ENCODE peak calls at places on chromosomes 13 and 19, in seven cellular contexts. K is activated T-cell treated with anti-CD3 and anti-CD28 coated beads for 1 hour; G is stimulated activated CD4-positive, alpha-beta T cell treated with anti-CD3 and anti-CD28 coated beads, Interleukin-1b, Interleukin-23, amount 100 ng/mL, for 24 hours; F is stimulated activated CD8-positive, alpha-beta memory T cell treated with anti-CD3 and anti-CD28 coated beads, Interleukin-12 subunit alpha, Interleukin-12 subunit beta, amount 100 ng/mL, for 4 hours; X is ovary; W is activated CD8-positive, alpha-beta memory T cell treated with anti-CD3 and anti-CD28 coated beads, Interleukin-2, amount 10 ng/mL, durations not matched to agents 7 days and 5 days; C is myocyte. B is an unnamed sample.

GRCh38 chr13:24683370-24683769 is 3.2 kb downstream of the ATP12A start:
- DNase-seq in K (no peak), G (no peak), F (no peak), X (no peak), W (no peak), C (no peak), B (no peak)

GRCh38 chr13:85473144-85473543 is 326.1 kb downstream of the SLITRK6 start:
- DNase-seq in K (no peak), G (no peak), F (no peak), X (no peak), W (no peak), C (no peak), B (no peak)

GRCh38 chr19:31263317-31263716 is 85.9 kb downstream of the TSHZ3 start:
- DNase-seq in K (no peak), G (no peak), F (no peak), X (no peak), W (no peak), C (peak; percentile 47), B (no peak)

GRCh38 chr19:32748497-32748896 is 28.9 kb downstream of the TDRD12 start:
- DNase-seq in K (no peak), G (no peak), F (no peak), X (no peak), W (no peak), C (no peak), B (no peak)

GRCh38 chr19:13099073-13099999 is 3.3 kb downstream of the LYL1 start:
- DNase-seq in K (peak; percentile 67), G (peak; percentile 66), F (peak; percentile 68), X (peak; percentile 55), W (peak; percentile 87), C (no peak), B (peak; percentile 87)

GRCh38 chr13:112796190-112796915 is 106.5 kb downstream of the ATP11A start:
- DNase-seq in K (no peak), G (no peak), F (no peak), X (no peak), W (no peak), C (peak; percentile 89), B (no peak)

GRCh38 chr19:12896460-12896859 is 5.5 kb downstream of the GCDH start:
- DNase-seq in K (no peak), G (no peak), F (no peak), X (no peak), W (no peak), C (no peak), B (no peak)

GRCh38 chr13:76715621-76716020 is 170.6 kb downstream of the KCTD12 start:
- DNase-seq in K (no peak), G (no peak), F (no peak), X (no peak), W (no peak), C (no peak), B (no peak)

GRCh38 chr19:37932985-37933953 is 26.3 kb downstream of the SIPA1L3 start:
- DNase-seq in K (no peak), G (no peak), F (no peak), X (no peak), W (no peak), C (peak; percentile 77), B (no peak)

GRCh38 chr19:38134538-38135149 is 89.4 kb downstream of the DPF1 start:
- DNase-seq in K (no peak), G (peak; percentile 10), F (no peak), X (no peak), W (peak; percentile 47), C (peak; percentile 55), B (peak; percentile 51)

GRCh38 chr13:78410164-78410563 is 193.2 kb downstream of the POU4F1 start:
- DNase-seq in K (no peak), G (no peak), F (no peak), X (no peak), W (no peak), C (no peak), B (no peak)

GRCh38 chr19:15123900-15124299 is 16.7 kb downstream of the SYDE1 start:
- DNase-seq in K (no peak), G (no peak), F (no peak), X (peak; percentile 42), W (no peak), C (peak; percentile 89), B (no peak)

GRCh38 chr19:289651-290538 is 1.3 kb downstream of the PLPP2 start:
- DNase-seq in K (no peak), G (no peak), F (no peak), X (no peak), W (peak; percentile 48), C (no peak), B (peak; percentile 38)

GRCh38 chr13:101382086-101382485 is 34.2 kb downstream of the NALCN start:
- DNase-seq in K (no peak), G (no peak), F (no peak), X (no peak), W (no peak), C (no peak), B (no peak)

GRCh38 chr13:74710006-74710405 is 575.8 kb upstream of the KLF12 start:
- DNase-seq in K (no peak), G (no peak), F (no peak), X (no peak), W (no peak), C (no peak), B (no peak)

GRCh38 chr13:49908637-49909036 is 27.5 kb downstream of the SPRYD7 start:
- DNase-seq in K (no peak), G (no peak), F (no peak), X (no peak), W (no peak), C (no peak), B (no peak)

GRCh38 chr19:53977429-53977990 is 13.9 kb upstream of the CACNG6 start:
- DNase-seq in K (peak; percentile 57), G (peak; percentile 40), F (peak; percentile 14), X (peak; percentile 41), W (peak; percentile 68), C (peak; percentile 87), B (peak; percentile 71)

GRCh38 chr19:49923055-49924003 is 5.7 kb upstream of the ATF5 start:
- DNase-seq in K (no peak), G (no peak), F (no peak), X (no peak), W (no peak), C (no peak), B (no peak)

GRCh38 chr13:28530729-28531194 is 35.8 kb upstream of the FLT1 start:
- DNase-seq in K (no peak), G (no peak), F (no peak), X (no peak), W (no peak), C (peak; percentile 2), B (no peak)

GRCh38 chr19:3504723-3505122 is 1.4 kb upstream of the FZR1 start:
- DNase-seq in K (no peak), G (no peak), F (no peak), X (no peak), W (no peak), C (no peak), B (no peak)

GRCh38 chr19:44587863-44588752 is 25.3 kb upstream of the IGSF23 start:
- DNase-seq in K (no peak), G (peak; percentile 15), F (no peak), X (no peak), W (peak; percentile 47), C (peak; percentile 89), B (peak; percentile 30)

GRCh38 chr13:27997904-27998522 is 9.5 kb upstream of the URAD start:
- DNase-seq in K (peak; percentile 7), G (no peak), F (no peak), X (no peak), W (peak; percentile 49), C (peak; percentile 62), B (peak; percentile 55)

GRCh38 chr13:24997367-24997967 is 98.5 kb upstream of the PABPC3 start:
- DNase-seq in K (no peak), G (no peak), F (no peak), X (no peak), W (no peak), C (peak; percentile 38), B (peak; percentile 43)